ENCODE peak calls at places on chromosomes 4 and X, in seven cellular contexts. V is head of caudate nucleus, E is cardiac muscle cell, L is NCI-H2081 treated with DMSO at 0.1 percent for 48 hours, G is endothelial cell of umbilical vein, T is substantia nigra, W is glomerular endothelial cell. O is an unnamed sample.

GRCh38 chr4:10111067-10111801 is 5.4 kb downstream of the WDR1 start:
- DNase-seq in W (no peak), L (no peak), E (no peak), T (no peak), V (no peak), G (no peak), O (no peak)

GRCh38 chrX:101749436-101749835 is 89.8 kb upstream of the ARMCX2 start:
- DNase-seq in V (no peak), W (no peak), L (no peak), E (peak; percentile 0), G (no peak), T (no peak), O (no peak)

GRCh38 chr4:57490520-57490919 is 380.3 kb upstream of the IGFBP7 start:
- DNase-seq in W (no peak), L (no peak), V (no peak), G (no peak), E (no peak), T (no peak), O (no peak)

GRCh38 chr4:165005352-165005751 is 26.4 kb upstream of the TRIM60 start:
- DNase-seq in G (no peak), E (no peak), W (no peak), T (no peak), V (no peak), L (no peak), O (no peak)

GRCh38 chrX:30060718-30061117 is 154.6 kb upstream of the MAGEB2 start:
- DNase-seq in L (no peak), E (peak; percentile 23), G (peak; percentile 19), T (peak; percentile 0), V (peak; percentile 5), W (no peak), O (peak; percentile 9)

GRCh38 chr4:73864365-73864764 is 4.8 kb upstream of the CXCL1 start:
- DNase-seq in T (no peak), L (no peak), G (peak; percentile 18), W (no peak), E (peak; percentile 29), V (no peak), O (peak; percentile 22)

GRCh38 chr4:118289794-118290193 is 63.0 kb downstream of the PRSS12 start:
- DNase-seq in T (no peak), V (no peak), W (no peak), L (no peak), G (no peak), E (no peak), O (no peak)

GRCh38 chr4:22202351-22203343 is 254.1 kb upstream of the KCNIP4 start:
- DNase-seq in L (no peak), W (no peak), V (no peak), T (no peak), G (no peak), E (peak; percentile 63), O (no peak)

GRCh38 chr4:10013722-10014121 is 7.6 kb downstream of the SLC2A9 start:
- DNase-seq in T (peak; percentile 15), W (no peak), V (no peak), L (no peak), E (peak; percentile 43), G (peak; percentile 32), O (peak; percentile 71)

GRCh38 chrX:11137543-11138139 is 26.5 kb downstream of the HCCS start:
- DNase-seq in G (peak; percentile 45), L (no peak), W (peak; percentile 27), T (no peak), V (no peak), E (peak; percentile 67), O (peak; percentile 48)

GRCh38 chr4:83112678-83113428 is 1.7 kb downstream of the PLAC8 start:
- DNase-seq in E (no peak), V (no peak), L (no peak), T (no peak), G (no peak), W (no peak), O (no peak)

GRCh38 chr4:138035781-138036258 is 206.3 kb downstream of the SLC7A11 start:
- DNase-seq in T (peak; percentile 33), W (no peak), E (peak; percentile 79), V (peak; percentile 6), L (peak; percentile 14), G (peak; percentile 80), O (peak; percentile 24)

GRCh38 chr4:139774759-139775487 is 109.3 kb downstream of the MGST2 start:
- DNase-seq in G (no peak), L (no peak), W (no peak), E (no peak), V (no peak), T (no peak), O (no peak)

GRCh38 chr4:95537181-95537580 is 11.6 kb downstream of the UNC5C start:
- DNase-seq in W (no peak), T (peak; percentile 12), V (no peak), G (no peak), E (no peak), L (no peak), O (no peak)

GRCh38 chr4:38674206-38675144 is 10.5 kb downstream of the KLF3 start:
- DNase-seq in V (no peak), E (no peak), T (no peak), G (peak; percentile 48), L (no peak), W (no peak), O (peak; percentile 41)

GRCh38 chrX:79259073-79259689 is 108.0 kb downstream of the ITM2A start:
- DNase-seq in V (no peak), E (peak; percentile 83), G (no peak), T (no peak), L (no peak), W (no peak), O (no peak)

GRCh38 chr4:76546282-76547166 is 111.5 kb downstream of the SHROOM3 start:
- DNase-seq in W (peak; percentile 51), L (no peak), V (no peak), T (no peak), G (peak; percentile 90), E (peak; percentile 85), O (no peak)